ENCODE peak calls at places on chromosome 17, in eight cellular contexts. One of them, this sample, is unnamed.

GRCh38 chr17:61423967-61424649 is 24.5 kb downstream of the TBX2 start:
- DNase-seq in activated B cell treated with CpG ODN at 0.5 μM for 24 hours: no peak
- DNase-seq in CD4-positive, alpha-beta T cell: no peak
- DNase-seq in colonic mucosa: no peak
- DNase-seq in GM12865: no peak
- DNase-seq in AG04450: no peak
- DNase-seq in ascending aorta: no peak
- DNase-seq in breast epithelium: no peak
- DNase-seq in this sample: no peak

GRCh38 chr17:2964370-2964769 is 99.0 kb downstream of the OR1D5 start:
- DNase-seq in activated B cell treated with CpG ODN at 0.5 μM for 24 hours: no peak
- DNase-seq in CD4-positive, alpha-beta T cell: no peak
- DNase-seq in colonic mucosa: no peak
- DNase-seq in GM12865: no peak
- DNase-seq in AG04450: no peak
- DNase-seq in ascending aorta: no peak
- DNase-seq in breast epithelium: peak; percentile 13
- DNase-seq in this sample: no peak

GRCh38 chr17:57622886-57623433 is 122.1 kb downstream of the CCDC182 start:
- DNase-seq in activated B cell treated with CpG ODN at 0.5 μM for 24 hours: no peak
- DNase-seq in CD4-positive, alpha-beta T cell: no peak
- DNase-seq in colonic mucosa: no peak
- DNase-seq in GM12865: peak; percentile 70
- DNase-seq in AG04450: no peak
- DNase-seq in ascending aorta: no peak
- DNase-seq in breast epithelium: no peak
- DNase-seq in this sample: no peak

GRCh38 chr17:7673239-7673638 is 14.1 kb downstream of the TP53 start:
- DNase-seq in activated B cell treated with CpG ODN at 0.5 μM for 24 hours: no peak
- DNase-seq in CD4-positive, alpha-beta T cell: peak; percentile 16
- DNase-seq in colonic mucosa: peak; percentile 66
- DNase-seq in GM12865: peak; percentile 50
- DNase-seq in AG04450: no peak
- DNase-seq in ascending aorta: no peak
- DNase-seq in breast epithelium: no peak
- DNase-seq in this sample: no peak

GRCh38 chr17:36703860-36704266 is 102.5 kb downstream of the MRM1 start:
- DNase-seq in activated B cell treated with CpG ODN at 0.5 μM for 24 hours: peak; percentile 30
- DNase-seq in CD4-positive, alpha-beta T cell: peak; percentile 44
- DNase-seq in colonic mucosa: peak; percentile 47
- DNase-seq in GM12865: peak; percentile 19
- DNase-seq in AG04450: no peak
- DNase-seq in ascending aorta: no peak
- DNase-seq in breast epithelium: no peak
- DNase-seq in this sample: no peak

GRCh38 chr17:77107506-77108433 is 33.0 kb upstream of the SEC14L1 start:
- DNase-seq in activated B cell treated with CpG ODN at 0.5 μM for 24 hours: peak; percentile 55
- DNase-seq in CD4-positive, alpha-beta T cell: peak; percentile 19
- DNase-seq in colonic mucosa: no peak
- DNase-seq in GM12865: peak; percentile 92
- DNase-seq in AG04450: no peak
- DNase-seq in ascending aorta: no peak
- DNase-seq in breast epithelium: no peak
- DNase-seq in this sample: no peak

GRCh38 chr17:76847031-76847430 is 21.2 kb upstream of the MGAT5B start:
- DNase-seq in activated B cell treated with CpG ODN at 0.5 μM for 24 hours: no peak
- DNase-seq in CD4-positive, alpha-beta T cell: no peak
- DNase-seq in colonic mucosa: no peak
- DNase-seq in GM12865: no peak
- DNase-seq in AG04450: no peak
- DNase-seq in ascending aorta: no peak
- DNase-seq in breast epithelium: no peak
- DNase-seq in this sample: no peak

GRCh38 chr17:39647242-39647641 is 10.3 kb downstream of the STARD3 start:
- DNase-seq in activated B cell treated with CpG ODN at 0.5 μM for 24 hours: no peak
- DNase-seq in CD4-positive, alpha-beta T cell: no peak
- DNase-seq in colonic mucosa: no peak
- DNase-seq in GM12865: no peak
- DNase-seq in AG04450: no peak
- DNase-seq in ascending aorta: no peak
- DNase-seq in breast epithelium: no peak
- DNase-seq in this sample: no peak

GRCh38 chr17:50304781-50305404 is 30.6 kb downstream of the TMEM92 start:
- DNase-seq in activated B cell treated with CpG ODN at 0.5 μM for 24 hours: no peak
- DNase-seq in CD4-positive, alpha-beta T cell: no peak
- DNase-seq in colonic mucosa: no peak
- DNase-seq in GM12865: no peak
- DNase-seq in AG04450: no peak
- DNase-seq in ascending aorta: no peak
- DNase-seq in breast epithelium: no peak
- DNase-seq in this sample: no peak

GRCh38 chr17:45302649-45303173 is 14.1 kb downstream of the MAP3K14 start:
- DNase-seq in activated B cell treated with CpG ODN at 0.5 μM for 24 hours: no peak
- DNase-seq in CD4-positive, alpha-beta T cell: no peak
- DNase-seq in colonic mucosa: no peak
- DNase-seq in GM12865: peak; percentile 97
- DNase-seq in AG04450: no peak
- DNase-seq in ascending aorta: no peak
- DNase-seq in breast epithelium: no peak
- DNase-seq in this sample: no peak

GRCh38 chr17:8963665-8964258 is 1.7 kb downstream of the PIK3R5 start:
- DNase-seq in activated B cell treated with CpG ODN at 0.5 μM for 24 hours: no peak
- DNase-seq in CD4-positive, alpha-beta T cell: no peak
- DNase-seq in colonic mucosa: no peak
- DNase-seq in GM12865: no peak
- DNase-seq in AG04450: no peak
- DNase-seq in ascending aorta: no peak
- DNase-seq in breast epithelium: no peak
- DNase-seq in this sample: no peak

GRCh38 chr17:1379930-1380313 is 20.1 kb downstream of the YWHAE start:
- DNase-seq in activated B cell treated with CpG ODN at 0.5 μM for 24 hours: no peak
- DNase-seq in CD4-positive, alpha-beta T cell: no peak
- DNase-seq in colonic mucosa: no peak
- DNase-seq in GM12865: peak; percentile 85
- DNase-seq in AG04450: no peak
- DNase-seq in ascending aorta: no peak
- DNase-seq in breast epithelium: no peak
- DNase-seq in this sample: no peak

GRCh38 chr17:77285594-77286390 is 145.0 kb downstream of the SEC14L1 start:
- DNase-seq in activated B cell treated with CpG ODN at 0.5 μM for 24 hours: no peak
- DNase-seq in CD4-positive, alpha-beta T cell: no peak
- DNase-seq in colonic mucosa: peak; percentile 68
- DNase-seq in GM12865: no peak
- DNase-seq in AG04450: peak; percentile 50
- DNase-seq in ascending aorta: peak; percentile 83
- DNase-seq in breast epithelium: peak; percentile 68
- DNase-seq in this sample: no peak

GRCh38 chr17:3763777-3764170 is 37.2 kb downstream of the ITGAE start:
- DNase-seq in activated B cell treated with CpG ODN at 0.5 μM for 24 hours: no peak
- DNase-seq in CD4-positive, alpha-beta T cell: no peak
- DNase-seq in colonic mucosa: no peak
- DNase-seq in GM12865: no peak
- DNase-seq in AG04450: no peak
- DNase-seq in ascending aorta: no peak
- DNase-seq in breast epithelium: no peak
- DNase-seq in this sample: no peak

GRCh38 chr17:38509772-38510423 is 81.6 kb downstream of the ARHGAP23 start:
- DNase-seq in activated B cell treated with CpG ODN at 0.5 μM for 24 hours: no peak
- DNase-seq in CD4-positive, alpha-beta T cell: no peak
- DNase-seq in colonic mucosa: no peak
- DNase-seq in GM12865: no peak
- DNase-seq in AG04450: no peak
- DNase-seq in ascending aorta: no peak
- DNase-seq in breast epithelium: no peak
- DNase-seq in this sample: no peak

GRCh38 chr17:2484876-2485275 is 26.8 kb downstream of the METTL16 start:
- DNase-seq in activated B cell treated with CpG ODN at 0.5 μM for 24 hours: no peak
- DNase-seq in CD4-positive, alpha-beta T cell: no peak
- DNase-seq in colonic mucosa: no peak
- DNase-seq in GM12865: no peak
- DNase-seq in AG04450: no peak
- DNase-seq in ascending aorta: no peak
- DNase-seq in breast epithelium: no peak
- DNase-seq in this sample: no peak

GRCh38 chr17:27280527-27280926 is 13.4 kb upstream of the WSB1 start:
- DNase-seq in activated B cell treated with CpG ODN at 0.5 μM for 24 hours: no peak
- DNase-seq in CD4-positive, alpha-beta T cell: no peak
- DNase-seq in colonic mucosa: no peak
- DNase-seq in GM12865: no peak
- DNase-seq in AG04450: no peak
- DNase-seq in ascending aorta: no peak
- DNase-seq in breast epithelium: no peak
- DNase-seq in this sample: no peak

GRCh38 chr17:13575922-13576419 is 25.8 kb downstream of the HS3ST3A1 start:
- DNase-seq in activated B cell treated with CpG ODN at 0.5 μM for 24 hours: no peak
- DNase-seq in CD4-positive, alpha-beta T cell: no peak
- DNase-seq in colonic mucosa: no peak
- DNase-seq in GM12865: no peak
- DNase-seq in AG04450: no peak
- DNase-seq in ascending aorta: no peak
- DNase-seq in breast epithelium: no peak
- DNase-seq in this sample: no peak

GRCh38 chr17:258045-258734 is 76.7 kb upstream of the DOC2B start:
- DNase-seq in activated B cell treated with CpG ODN at 0.5 μM for 24 hours: no peak
- DNase-seq in CD4-positive, alpha-beta T cell: no peak
- DNase-seq in colonic mucosa: peak; percentile 15
- DNase-seq in GM12865: no peak
- DNase-seq in AG04450: no peak
- DNase-seq in ascending aorta: peak; percentile 51
- DNase-seq in breast epithelium: no peak
- DNase-seq in this sample: no peak

GRCh38 chr17:42050360-42051012 is at the start of gene C17orf113:
- DNase-seq in activated B cell treated with CpG ODN at 0.5 μM for 24 hours: peak; percentile 52
- DNase-seq in CD4-positive, alpha-beta T cell: peak; percentile 9
- DNase-seq in colonic mucosa: peak; percentile 59
- DNase-seq in GM12865: peak; percentile 53
- DNase-seq in AG04450: no peak
- DNase-seq in ascending aorta: peak; percentile 69
- DNase-seq in breast epithelium: no peak
- DNase-seq in this sample: no peak
- TF ChIP-seq CTCF in activated B cell treated with CpG ODN at 0.5 μM for 24 hours: no peak
- TF ChIP-seq CTCF in CD4-positive, alpha-beta T cell: no peak
- TF ChIP-seq CTCF in colonic mucosa: no peak
- TF ChIP-seq CTCF in GM12865: peak; percentile 40
- TF ChIP-seq CTCF in AG04450: peak; percentile 5
- TF ChIP-seq CTCF in ascending aorta: peak; percentile 36
- TF ChIP-seq CTCF in breast epithelium: no peak
- TF ChIP-seq CTCF in this sample: peak; percentile 20

GRCh38 chr17:28954886-28955285 is 3.6 kb upstream of the PHF12 start:
- DNase-seq in activated B cell treated with CpG ODN at 0.5 μM for 24 hours: no peak
- DNase-seq in CD4-positive, alpha-beta T cell: no peak
- DNase-seq in colonic mucosa: no peak
- DNase-seq in GM12865: no peak
- DNase-seq in AG04450: no peak
- DNase-seq in ascending aorta: no peak
- DNase-seq in breast epithelium: no peak
- DNase-seq in this sample: no peak
- TF ChIP-seq CTCF in activated B cell treated with CpG ODN at 0.5 μM for 24 hours: no peak
- TF ChIP-seq CTCF in CD4-positive, alpha-beta T cell: no peak
- TF ChIP-seq CTCF in colonic mucosa: no peak
- TF ChIP-seq CTCF in GM12865: no peak
- TF ChIP-seq CTCF in AG04450: no peak
- TF ChIP-seq CTCF in ascending aorta: no peak
- TF ChIP-seq CTCF in breast epithelium: no peak
- TF ChIP-seq CTCF in this sample: no peak

GRCh38 chr17:29243792-29244191 is 2.9 kb upstream of the CRYBA1 start:
- DNase-seq in activated B cell treated with CpG ODN at 0.5 μM for 24 hours: no peak
- DNase-seq in CD4-positive, alpha-beta T cell: no peak
- DNase-seq in colonic mucosa: no peak
- DNase-seq in GM12865: peak; percentile 45
- DNase-seq in AG04450: no peak
- DNase-seq in ascending aorta: no peak
- DNase-seq in breast epithelium: no peak
- DNase-seq in this sample: no peak
- TF ChIP-seq CTCF in activated B cell treated with CpG ODN at 0.5 μM for 24 hours: no peak
- TF ChIP-seq CTCF in CD4-positive, alpha-beta T cell: no peak
- TF ChIP-seq CTCF in colonic mucosa: no peak
- TF ChIP-seq CTCF in GM12865: peak; percentile 48
- TF ChIP-seq CTCF in AG04450: peak; percentile 59
- TF ChIP-seq CTCF in ascending aorta: no peak
- TF ChIP-seq CTCF in breast epithelium: no peak
- TF ChIP-seq CTCF in this sample: peak; percentile 54

DNA sequence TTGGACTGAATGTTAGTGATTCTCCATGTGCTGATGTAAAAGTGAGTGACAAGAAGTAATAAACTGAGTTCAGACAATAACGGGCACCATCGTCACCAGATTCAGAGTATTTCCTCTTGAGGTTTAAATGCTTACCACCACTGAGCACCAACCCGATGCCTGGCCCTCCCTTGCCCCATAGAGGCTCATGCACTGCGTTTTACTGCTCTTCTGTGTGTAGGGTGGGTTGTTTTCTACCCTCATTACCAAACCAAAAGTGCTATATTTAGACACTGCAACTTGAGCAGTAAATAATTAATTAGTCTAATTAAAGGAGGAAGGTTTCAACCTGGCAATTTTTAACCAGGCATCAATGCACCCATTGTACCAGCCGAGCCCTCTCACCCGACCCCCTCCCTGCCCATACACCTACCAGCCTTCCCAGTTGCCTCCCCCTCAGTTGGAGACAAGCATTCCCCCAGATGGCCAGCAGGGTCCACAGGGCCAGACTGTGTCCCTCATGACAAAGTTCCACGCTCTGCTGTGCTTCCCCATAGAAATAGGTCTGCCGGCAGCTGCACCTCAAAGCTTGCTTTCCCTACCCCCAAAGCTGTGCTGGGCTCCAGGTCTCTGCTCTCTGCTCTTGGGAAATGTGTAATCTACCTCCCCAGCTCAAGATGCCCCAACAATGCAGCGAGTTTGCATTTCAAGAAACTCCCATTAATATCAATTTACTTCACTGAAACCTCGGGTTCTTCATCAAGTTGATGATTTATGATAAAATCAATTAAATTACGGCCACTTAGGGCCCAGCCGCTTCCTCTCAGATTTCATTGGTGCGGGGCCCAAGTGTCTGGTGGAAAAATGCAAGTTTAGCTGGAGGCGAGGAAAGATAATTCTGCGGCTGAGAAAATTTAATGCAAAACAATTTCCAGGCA is 16.0 kb downstream of the HOXB4 start:
- DNase-seq in activated B cell treated with CpG ODN at 0.5 μM for 24 hours: no peak
- DNase-seq in CD4-positive, alpha-beta T cell: no peak
- DNase-seq in colonic mucosa: no peak
- DNase-seq in GM12865: no peak
- DNase-seq in AG04450: no peak
- DNase-seq in ascending aorta: no peak
- DNase-seq in breast epithelium: no peak
- DNase-seq in this sample: no peak
- TF ChIP-seq CTCF in activated B cell treated with CpG ODN at 0.5 μM for 24 hours: no peak
- TF ChIP-seq CTCF in CD4-positive, alpha-beta T cell: no peak
- TF ChIP-seq CTCF in colonic mucosa: no peak
- TF ChIP-seq CTCF in GM12865: peak; percentile 23
- TF ChIP-seq CTCF in AG04450: peak; percentile 60
- TF ChIP-seq CTCF in ascending aorta: no peak
- TF ChIP-seq CTCF in breast epithelium: no peak
- TF ChIP-seq CTCF in this sample: no peak

GRCh38 chr17:52134641-52135040 is 23.9 kb downstream of the CA10 start:
- DNase-seq in activated B cell treated with CpG ODN at 0.5 μM for 24 hours: no peak
- DNase-seq in CD4-positive, alpha-beta T cell: no peak
- DNase-seq in colonic mucosa: no peak
- DNase-seq in GM12865: no peak
- DNase-seq in AG04450: no peak
- DNase-seq in ascending aorta: no peak
- DNase-seq in breast epithelium: no peak
- DNase-seq in this sample: no peak
- TF ChIP-seq CTCF in activated B cell treated with CpG ODN at 0.5 μM for 24 hours: no peak
- TF ChIP-seq CTCF in CD4-positive, alpha-beta T cell: no peak
- TF ChIP-seq CTCF in colonic mucosa: no peak
- TF ChIP-seq CTCF in GM12865: no peak
- TF ChIP-seq CTCF in AG04450: no peak
- TF ChIP-seq CTCF in ascending aorta: no peak
- TF ChIP-seq CTCF in breast epithelium: no peak
- TF ChIP-seq CTCF in this sample: no peak